ENCODE peak calls at places on chromosomes 5 and 9, in five cellular contexts. V, Q, Z, L and T are unnamed samples.

GRCh38 chr9:68488126-68488525 is 52.6 kb downstream of the TMEM252 start:
- DNase-seq in Z (no peak), V (no peak), L (no peak), Q (no peak), T (no peak)

GRCh38 chr5:57174128-57174849 is 430 bp downstream of the GPBP1 start:
- DNase-seq in Z (no peak), V (peak; percentile 42), Q (peak; percentile 73), L (peak; percentile 40), T (no peak)

GRCh38 chr9:36980148-36980974 is 53.7 kb downstream of the PAX5 start:
- DNase-seq in Z (peak; percentile 13), V (no peak), Q (no peak), L (no peak), T (no peak)

GRCh38 chr9:82117025-82117424 is 128.5 kb downstream of the SPATA31D1 start:
- DNase-seq in L (no peak), Q (peak; percentile 15), V (no peak), Z (no peak), T (no peak)

GRCh38 chr9:117825609-117826347 is 121.6 kb downstream of the TLR4 start:
- DNase-seq in Q (no peak), Z (peak; percentile 87), L (peak; percentile 40), V (no peak), T (peak; percentile 2)

GRCh38 chr9:111598730-111599091 is 736 bp downstream of the PTGR1 start:
- DNase-seq in L (no peak), Z (peak; percentile 2), V (peak; percentile 53), Q (peak; percentile 49), T (no peak)

GRCh38 chr9:135731454-135731853 is 29.5 kb downstream of the KCNT1 start:
- DNase-seq in Q (no peak), L (no peak), Z (no peak), V (no peak), T (no peak)

GRCh38 chr9:127058645-127059021 is 63.8 kb downstream of the ANGPTL2 start:
- DNase-seq in V (peak; percentile 20), L (no peak), Z (no peak), Q (no peak), T (no peak)

GRCh38 chr5:94471496-94471895 is 146.9 kb downstream of the KIAA0825 start:
- DNase-seq in Q (peak; percentile 6), L (no peak), Z (no peak), V (peak; percentile 27), T (no peak)

GRCh38 chr5:88785396-88786216 is 97.4 kb downstream of the MEF2C start:
- DNase-seq in Z (peak; percentile 28), V (peak; percentile 97), L (peak; percentile 3), Q (peak; percentile 63), T (no peak)

GRCh38 chr9:78033870-78034269 is 2.3 kb upstream of the GNAQ start:
- DNase-seq in Z (peak; percentile 45), L (no peak), V (no peak), Q (no peak), T (no peak)

GRCh38 chr9:127931092-127931881 is 710 bp upstream of the PIP5KL1 start:
- DNase-seq in Z (peak; percentile 56), V (peak; percentile 83), Q (peak; percentile 56), L (no peak), T (no peak)

GRCh38 chr9:92774274-92774673 is 9.6 kb upstream of the BICD2 start:
- DNase-seq in L (no peak), Z (no peak), V (peak; percentile 92), Q (no peak), T (no peak)

GRCh38 chr5:56025303-56025885 is 30.6 kb upstream of the IL6ST start:
- DNase-seq in L (no peak), Z (no peak), V (peak; percentile 32), Q (no peak), T (no peak)

GRCh38 chr5:115179959-115180709 is 10.4 kb upstream of the TRIM36 start:
- DNase-seq in L (peak; percentile 7), V (peak; percentile 33), Z (no peak), Q (peak; percentile 87), T (no peak)

GRCh38 chr5:158465379-158465972 is 606.5 kb upstream of the CLINT1 start:
- DNase-seq in V (no peak), L (no peak), Z (no peak), Q (no peak), T (no peak)

GRCh38 chr5:51382759-51383493 is at the start of gene ISL1:
- DNase-seq in L (peak; percentile 10), Z (no peak), V (peak; percentile 89), Q (peak; percentile 94), T (no peak)

GRCh38 chr5:144191461-144191860 is 20.8 kb downstream of the KCTD16 start:
- DNase-seq in V (no peak), L (no peak), Z (no peak), Q (no peak), T (no peak)

GRCh38 chr9:125638646-125639045 is 68.4 kb downstream of the MAPKAP1 start:
- DNase-seq in Z (no peak), L (no peak), V (no peak), Q (no peak), T (no peak)

GRCh38 chr5:123754167-123754840 is 242.3 kb downstream of the CSNK1G3 start:
- DNase-seq in V (peak; percentile 53), L (no peak), Q (no peak), Z (no peak), T (no peak)

GRCh38 chr5:50564079-50564478 is 102.4 kb upstream of the PARP8 start:
- DNase-seq in L (no peak), Z (no peak), V (peak; percentile 32), Q (no peak), T (no peak)

GRCh38 chr5:168471785-168472184 is 14.5 kb upstream of the RARS1 start:
- DNase-seq in V (peak; percentile 86), L (no peak), Q (no peak), Z (no peak), T (no peak)

GRCh38 chr5:139650689-139651501 is 2.7 kb downstream of the CXXC5 start:
- DNase-seq in Z (peak; percentile 12), Q (peak; percentile 95), V (peak; percentile 69), L (no peak), T (no peak)

GRCh38 chr5:11477786-11478185 is 426.5 kb downstream of the CTNND2 start:
- DNase-seq in V (no peak), Q (no peak), Z (no peak), L (no peak), T (no peak)